ENCODE peak calls at places on chromosomes 12 and 14, in ten cellular contexts. H is left cardiac atrium; W is activated CD4-positive, alpha-beta T cell treated with anti-CD3 and anti-CD28 coated beads, Interleukin-2, amount 50 U/mL, for 48 hours; J is foreskin fibroblast; M is fibroblast of the aortic adventitia; F is neural progenitor cell; E is activated CD8-positive, alpha-beta memory T cell treated with anti-CD3 and anti-CD28 coated beads for 4 hours; I is pancreas; R is CD4-positive, alpha-beta T cell; V is astrocyte of the hippocampus. B is an unnamed sample.

GRCh38 chr14:21049263-21049662 is 7.1 kb downstream of the RNASE7 start:
- DNase-seq in H (no peak), W (no peak), J (no peak), M (peak), F (no peak), E (no peak), I (no peak), R (no peak), V (no peak), B (no peak)

GRCh38 chr14:52318829-52319604 is 4.9 kb downstream of the PTGER2 start:
- DNase-seq in H (no peak), W (no peak), J (no peak), M (no peak), F (no peak), E (no peak), I (no peak), R (no peak), V (peak), B (no peak)

GRCh38 chr14:61344437-61345143 is 23.2 kb downstream of the PRKCH start:
- DNase-seq in H (no peak), W (no peak), J (no peak), M (no peak), F (no peak), E (no peak), I (no peak), R (no peak), V (no peak), B (no peak)

GRCh38 chr14:31992051-31992450 is 85.1 kb upstream of the ARHGAP5 start:
- DNase-seq in H (no peak), W (no peak), J (peak), M (peak), F (no peak), E (no peak), I (no peak), R (no peak), V (no peak), B (no peak)

GRCh38 chr12:92597997-92598396 is 104.8 kb upstream of the PLEKHG7 start:
- DNase-seq in H (no peak), W (no peak), J (peak), M (peak), F (no peak), E (no peak), I (no peak), R (no peak), V (no peak), B (no peak)

GRCh38 chr14:19771895-19772430 is 1.3 kb upstream of the OR4M1 start:
- DNase-seq in H (no peak), W (no peak), J (no peak), M (no peak), F (no peak), E (no peak), I (no peak), R (no peak), V (no peak), B (no peak)

GRCh38 chr14:96139879-96140278 is 64.8 kb upstream of the BDKRB2 start:
- DNase-seq in H (no peak), W (no peak), J (no peak), M (no peak), F (no peak), E (no peak), I (no peak), R (no peak), V (no peak), B (no peak)

GRCh38 chr14:55448146-55448614 is 7.8 kb upstream of the TBPL2 start:
- DNase-seq in H (peak), W (peak), J (peak), M (peak), F (no peak), E (no peak), I (no peak), R (no peak), V (peak), B (no peak)

GRCh38 chr14:101636081-101636560 is 74.8 kb downstream of the DIO3 start:
- DNase-seq in H (no peak), W (peak), J (no peak), M (no peak), F (no peak), E (no peak), I (no peak), R (no peak), V (peak), B (no peak)

GRCh38 chr12:3530548-3530947 is 39.5 kb downstream of the PRMT8 start:
- DNase-seq in H (peak), W (no peak), J (no peak), M (no peak), F (no peak), E (no peak), I (no peak), R (no peak), V (no peak), B (no peak)

GRCh38 chr14:101473795-101474562 is 87.3 kb upstream of the DIO3 start:
- DNase-seq in H (no peak), W (no peak), J (no peak), M (no peak), F (no peak), E (no peak), I (no peak), R (no peak), V (no peak), B (no peak)

B was measured in NT2/D1.